ENCODE peak calls at places on chromosome 10, in four cellular contexts. One of them, this sample, is unnamed.

GRCh38 chr10:20271490-20271889 is 455.3 kb downstream of the PLXDC2 start:
- DNase-seq in transverse colon: no peak
- DNase-seq in cardiac fibroblast: no peak
- DNase-seq in endothelial cell of umbilical vein: no peak
- DNase-seq in this sample: no peak

GRCh38 chr10:72927485-72927884 is 27.1 kb downstream of the PLA2G12B start:
- DNase-seq in transverse colon: no peak
- DNase-seq in cardiac fibroblast: no peak
- DNase-seq in endothelial cell of umbilical vein: no peak
- DNase-seq in this sample: no peak

GRCh38 chr10:29861811-29862505 is 197.4 kb downstream of the JCAD start:
- DNase-seq in endothelial cell of umbilical vein: peak
- DNase-seq in cardiac fibroblast: no peak
- DNase-seq in transverse colon: no peak
- DNase-seq in this sample: no peak

GRCh38 chr10:94122247-94122646 is 128.5 kb downstream of the PLCE1 start:
- DNase-seq in endothelial cell of umbilical vein: no peak
- DNase-seq in transverse colon: no peak
- DNase-seq in cardiac fibroblast: no peak
- DNase-seq in this sample: no peak

GRCh38 chr10:99411546-99411945 is 18.9 kb downstream of the GOT1 start:
- DNase-seq in endothelial cell of umbilical vein: no peak
- DNase-seq in cardiac fibroblast: no peak
- DNase-seq in transverse colon: no peak
- DNase-seq in this sample: no peak

GRCh38 chr10:3652886-3653285 is 132.1 kb downstream of the KLF6 start:
- DNase-seq in cardiac fibroblast: peak
- DNase-seq in transverse colon: no peak
- DNase-seq in endothelial cell of umbilical vein: no peak
- DNase-seq in this sample: no peak

GRCh38 chr10:102159051-102159597 is 6.9 kb downstream of the NOLC1 start:
- DNase-seq in cardiac fibroblast: no peak
- DNase-seq in endothelial cell of umbilical vein: no peak
- DNase-seq in transverse colon: no peak
- DNase-seq in this sample: no peak

GRCh38 chr10:34964166-34964800 is 125.9 kb downstream of the CUL2 start:
- DNase-seq in endothelial cell of umbilical vein: no peak
- DNase-seq in cardiac fibroblast: no peak
- DNase-seq in transverse colon: no peak
- DNase-seq in this sample: no peak

GRCh38 chr10:116292493-116292892 is 19.5 kb upstream of the GFRA1 start:
- DNase-seq in transverse colon: no peak
- DNase-seq in endothelial cell of umbilical vein: no peak
- DNase-seq in cardiac fibroblast: no peak
- DNase-seq in this sample: no peak

DNA sequence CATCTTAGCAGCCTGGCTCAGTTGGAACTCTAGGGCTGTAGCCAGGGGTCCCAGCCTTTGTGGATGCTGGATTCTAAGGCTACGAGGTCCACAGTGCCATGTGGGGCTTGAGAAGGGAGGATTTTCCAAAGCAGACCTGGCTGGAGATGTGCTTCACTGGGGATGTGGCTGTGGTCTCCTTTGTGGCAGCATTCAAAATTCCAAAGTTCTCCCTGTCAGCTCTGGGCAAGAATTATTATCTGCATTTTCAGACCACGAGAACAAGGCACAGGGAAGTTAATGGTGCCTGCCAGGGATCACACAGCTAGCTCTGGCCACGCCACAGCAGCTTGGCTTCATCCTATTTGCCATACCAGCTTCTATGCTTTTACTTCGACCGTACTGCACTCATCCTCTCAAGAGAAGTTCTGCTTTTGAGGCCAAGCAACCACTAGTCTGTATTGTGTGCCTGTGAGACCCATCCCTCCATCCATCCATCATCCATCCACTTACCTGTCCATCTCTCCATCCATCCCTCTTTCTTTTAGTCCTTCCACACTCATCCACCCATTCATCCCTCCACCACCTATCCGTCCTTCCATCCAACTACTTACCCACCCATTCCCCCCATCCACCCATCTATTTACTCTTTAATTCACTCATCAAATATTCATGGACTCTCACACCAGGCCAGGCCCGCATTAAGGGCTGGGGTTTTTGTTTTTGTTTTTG is 71.5 kb downstream of the ZMIZ1 start:
- DNase-seq in cardiac fibroblast: no peak
- DNase-seq in endothelial cell of umbilical vein: no peak
- DNase-seq in transverse colon: no peak
- DNase-seq in this sample: no peak
- H3K4me3 ChIP-seq in cardiac fibroblast: no peak
- H3K4me3 ChIP-seq in endothelial cell of umbilical vein: no peak
- H3K4me3 ChIP-seq in transverse colon: no peak
- H3K4me3 ChIP-seq in this sample: no peak

DNA sequence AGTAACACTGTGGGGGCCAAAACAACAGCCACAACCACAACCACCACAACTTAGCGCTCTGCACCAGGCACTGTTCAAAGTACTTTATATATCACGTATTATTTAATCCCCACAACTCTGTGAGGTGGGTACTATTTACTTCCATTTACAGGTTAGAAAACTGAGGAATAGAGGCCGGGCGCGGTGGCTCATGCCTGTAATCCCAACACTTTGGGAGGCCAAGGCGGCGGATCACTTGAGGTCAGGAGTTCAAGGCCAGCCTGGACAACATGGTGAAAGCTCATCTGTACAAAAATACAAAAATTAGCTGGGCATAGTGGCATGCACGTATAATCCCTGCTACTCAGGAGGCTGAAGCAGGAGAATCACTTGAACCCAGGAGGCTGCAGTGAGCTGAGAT is 3.6 kb downstream of the DNAJC12 start:
- DNase-seq in cardiac fibroblast: no peak
- DNase-seq in endothelial cell of umbilical vein: no peak
- DNase-seq in transverse colon: no peak
- DNase-seq in this sample: no peak
- TF ChIP-seq CTCF in cardiac fibroblast: no peak
- TF ChIP-seq CTCF in endothelial cell of umbilical vein: no peak
- TF ChIP-seq CTCF in transverse colon: no peak
- TF ChIP-seq CTCF in this sample: no peak

DNA sequence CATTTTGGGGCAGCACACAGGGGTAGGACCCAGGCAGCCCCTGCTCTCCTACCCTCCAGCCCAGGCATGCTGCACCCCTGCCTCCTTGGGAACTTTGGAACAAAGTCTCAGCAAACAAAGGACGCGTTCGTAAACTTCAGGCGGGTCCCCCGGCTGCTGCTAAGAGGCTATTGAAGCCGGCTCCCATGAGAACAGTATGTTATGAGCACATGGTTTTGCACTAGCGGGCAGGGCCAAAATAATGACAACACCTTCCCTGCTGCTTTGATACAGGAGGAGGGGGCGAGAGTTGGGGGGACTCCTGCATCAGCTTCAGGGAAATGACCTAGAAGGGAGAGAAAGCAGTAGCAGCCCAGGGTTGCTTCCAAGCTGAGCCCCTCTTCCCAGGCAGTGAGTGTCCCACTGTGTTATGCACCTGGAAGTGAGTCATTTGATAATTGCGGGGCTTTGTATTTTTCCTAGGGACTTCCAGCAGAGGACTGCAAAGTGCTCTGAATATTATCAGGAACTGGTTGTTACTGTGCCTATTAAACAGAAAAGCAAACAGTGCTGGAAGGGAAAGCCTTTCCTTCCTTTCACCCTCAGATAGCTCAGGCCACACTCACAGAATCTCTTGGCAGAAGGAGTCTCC is 6.9 kb downstream of the ITPRIP start:
- DNase-seq in cardiac fibroblast: peak
- DNase-seq in transverse colon: peak
- DNase-seq in endothelial cell of umbilical vein: peak
- DNase-seq in this sample: no peak
- H3K4me3 ChIP-seq in cardiac fibroblast: no peak
- H3K4me3 ChIP-seq in transverse colon: no peak
- H3K4me3 ChIP-seq in endothelial cell of umbilical vein: peak
- H3K4me3 ChIP-seq in this sample: no peak

GRCh38 chr10:15461353-15462108 is 90.4 kb upstream of the FAM171A1 start:
- DNase-seq in cardiac fibroblast: peak
- DNase-seq in transverse colon: peak
- DNase-seq in endothelial cell of umbilical vein: peak
- DNase-seq in this sample: peak
- TF ChIP-seq CTCF in cardiac fibroblast: peak
- TF ChIP-seq CTCF in transverse colon: peak
- TF ChIP-seq CTCF in endothelial cell of umbilical vein: peak
- TF ChIP-seq CTCF in this sample: no peak

DNA sequence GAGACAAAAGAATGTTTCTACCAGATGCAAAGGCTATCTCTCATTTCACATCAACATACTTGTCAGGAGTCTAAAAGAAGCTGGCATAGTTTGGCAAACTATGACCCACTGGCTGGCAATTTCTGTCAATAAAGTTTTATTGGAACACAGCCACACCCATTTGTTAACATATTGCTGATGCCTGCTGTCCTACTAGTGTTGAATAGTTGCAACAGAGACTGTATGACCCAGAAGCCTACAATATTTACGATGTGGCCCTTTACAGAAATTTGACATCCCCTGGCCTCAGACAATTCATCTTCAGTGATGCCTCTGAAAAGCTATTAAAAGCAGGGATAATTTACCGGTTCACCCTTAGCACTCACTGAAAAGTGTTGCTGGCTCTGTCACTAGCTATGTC is 155.2 kb downstream of the ARID5B start:
- DNase-seq in endothelial cell of umbilical vein: no peak
- DNase-seq in transverse colon: no peak
- DNase-seq in cardiac fibroblast: peak
- DNase-seq in this sample: no peak
- H3K4me3 ChIP-seq in endothelial cell of umbilical vein: no peak
- H3K4me3 ChIP-seq in transverse colon: no peak
- H3K4me3 ChIP-seq in cardiac fibroblast: no peak
- H3K4me3 ChIP-seq in this sample: no peak

DNA sequence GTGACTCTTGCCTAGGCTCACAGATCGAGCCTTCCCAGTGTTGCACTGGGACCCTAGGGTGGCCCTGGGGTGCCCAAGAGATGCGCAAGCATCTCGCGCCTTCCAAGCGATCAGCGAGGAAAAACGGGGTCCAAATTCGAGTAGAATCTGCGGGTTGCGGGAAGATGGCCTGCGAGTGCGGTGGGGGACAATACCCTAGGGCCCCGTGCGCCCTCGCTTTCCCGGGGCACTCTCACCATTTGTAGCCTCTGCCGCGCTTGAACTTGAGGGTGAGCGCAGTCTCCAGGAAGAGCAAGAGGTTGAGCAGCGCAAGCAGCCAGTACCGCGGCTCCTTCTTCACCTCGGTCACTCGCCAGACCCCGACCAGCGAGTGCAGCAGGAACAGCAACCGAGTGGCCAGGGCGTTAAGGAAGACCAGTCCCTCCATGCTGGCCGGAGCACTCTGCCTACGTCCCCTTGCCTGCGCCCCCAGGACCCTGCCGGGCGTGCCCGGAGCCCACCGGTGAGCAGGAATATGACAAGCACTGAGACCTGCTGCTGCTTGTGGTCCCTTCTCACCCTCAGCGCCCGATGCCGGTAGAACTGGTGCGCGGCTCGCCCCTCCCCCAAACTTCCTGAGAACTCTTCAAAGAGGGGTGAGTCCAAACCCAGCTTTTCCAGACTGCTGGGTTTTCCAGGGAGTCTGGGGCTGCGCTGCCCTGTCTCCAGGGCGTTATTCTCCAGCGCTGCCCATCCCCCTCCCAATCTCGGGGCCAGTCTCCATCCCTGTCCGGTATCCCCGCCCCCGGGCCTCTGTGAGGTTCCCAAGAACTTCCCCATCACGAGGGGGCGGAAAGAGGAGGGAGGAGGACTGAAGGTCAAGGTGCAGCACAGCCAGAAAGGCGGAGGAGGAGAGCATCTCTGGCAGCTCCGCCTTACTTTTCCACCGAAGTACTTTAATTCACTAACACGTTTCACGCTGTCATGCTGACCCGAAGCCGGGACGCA is at the start of gene TMEM26:
- DNase-seq in cardiac fibroblast: peak
- DNase-seq in transverse colon: peak
- DNase-seq in endothelial cell of umbilical vein: peak
- DNase-seq in this sample: no peak
- TF ChIP-seq CTCF in cardiac fibroblast: no peak
- TF ChIP-seq CTCF in transverse colon: no peak
- TF ChIP-seq CTCF in endothelial cell of umbilical vein: no peak
- TF ChIP-seq CTCF in this sample: no peak

This sample was measured in GM12865.